ENCODE peak calls at places on chromosomes 6 and 20, in seven cellular contexts. W is tibial artery, Z is substantia nigra, S is caudate nucleus, R is stomach, Y is heart right ventricle, H is AG04450. T is an unnamed sample.

GRCh38 chr6:111614833-111615582 is 9.3 kb upstream of the TRAF3IP2 start:
- DNase-seq in S (no peak), Y (no peak), W (no peak), R (peak; percentile 66), Z (no peak), H (no peak), T (peak; percentile 83)

GRCh38 chr6:156028310-156029131 is 572.9 kb upstream of the NOX3 start:
- DNase-seq in H (no peak), R (no peak), Y (no peak), W (no peak), S (no peak), Z (no peak), T (no peak)

GRCh38 chr6:53119772-53120409 is 28.8 kb downstream of the GCM1 start:
- DNase-seq in Y (no peak), Z (no peak), H (peak; percentile 20), S (no peak), W (no peak), R (peak; percentile 57), T (peak; percentile 91)

GRCh38 chr6:149499066-149499465 is 14.3 kb upstream of the ZC3H12D start:
- DNase-seq in Y (no peak), S (no peak), H (peak; percentile 93), Z (no peak), W (no peak), R (no peak), T (no peak)

GRCh38 chr6:99603421-99604160 is 3.0 kb upstream of the PRDM13 start:
- DNase-seq in R (no peak), Z (no peak), H (no peak), W (no peak), S (no peak), Y (no peak), T (peak; percentile 81)

GRCh38 chr20:49276201-49276894 is 1.5 kb downstream of the ZNFX1 start:
- DNase-seq in W (no peak), S (no peak), Y (peak; percentile 53), Z (no peak), H (no peak), R (no peak), T (no peak)

GRCh38 chr6:40369891-40370290 is 217.3 kb downstream of the LRFN2 start:
- DNase-seq in H (no peak), W (no peak), R (no peak), S (no peak), Y (no peak), Z (no peak), T (no peak)

GRCh38 chr6:28838634-28839442 is 84.9 kb downstream of the TRIM27 start:
- DNase-seq in W (peak; percentile 87), Z (peak; percentile 81), R (peak; percentile 77), Y (peak; percentile 74), S (peak; percentile 56), H (peak; percentile 38), T (peak; percentile 97)

GRCh38 chr6:119277047-119277446 is 72.5 kb downstream of the MAN1A1 start:
- DNase-seq in R (no peak), H (no peak), S (no peak), W (no peak), Z (no peak), Y (no peak), T (no peak)

GRCh38 chr6:147509900-147510299 is 1.4 kb downstream of the SAMD5 start:
- DNase-seq in S (no peak), H (no peak), Z (no peak), R (no peak), Y (no peak), W (no peak), T (no peak)

GRCh38 chr6:112037783-112038216 is 16.1 kb upstream of the CCN6 start:
- DNase-seq in Z (peak; percentile 55), R (peak; percentile 28), Y (peak; percentile 47), S (peak; percentile 23), W (peak; percentile 98), H (peak; percentile 57), T (no peak)

GRCh38 chr6:17393335-17394191 is at the start of gene CAP2:
- DNase-seq in S (peak; percentile 71), H (no peak), R (peak; percentile 28), W (peak; percentile 89), Y (peak; percentile 76), Z (peak; percentile 19), T (peak; percentile 91)

GRCh38 chr6:104940881-104941693 is 15.8 kb upstream of the LIN28B start:
- DNase-seq in Y (no peak), W (no peak), R (no peak), S (peak; percentile 55), Z (peak; percentile 1), H (no peak), T (peak; percentile 88)

GRCh38 chr6:85390775-85391174 is 59.1 kb upstream of the NT5E start:
- DNase-seq in Y (no peak), W (no peak), Z (no peak), S (no peak), H (no peak), R (no peak), T (no peak)

GRCh38 chr6:38116248-38116647 is 296.7 kb downstream of the ZFAND3 start:
- DNase-seq in Z (no peak), S (no peak), R (no peak), H (no peak), Y (no peak), W (no peak), T (no peak)

GRCh38 chr6:79946773-79947190 is 571 bp downstream of the ELOVL4 start:
- DNase-seq in W (no peak), Z (peak; percentile 13), R (no peak), S (no peak), H (no peak), Y (no peak), T (peak; percentile 74)

GRCh38 chr6:3405679-3406078 is 51.2 kb downstream of the SLC22A23 start:
- DNase-seq in R (no peak), Y (no peak), H (no peak), S (no peak), W (no peak), Z (no peak), T (no peak)

GRCh38 chr6:56850618-56851017 is 104.3 kb upstream of the BEND6 start:
- DNase-seq in R (no peak), Z (peak; percentile 22), H (no peak), S (no peak), W (no peak), Y (no peak), T (no peak)

GRCh38 chr6:117502580-117502979 is 20.1 kb downstream of the DCBLD1 start:
- DNase-seq in S (no peak), Y (no peak), R (no peak), Z (no peak), W (no peak), H (no peak), T (no peak)

GRCh38 chr6:131931063-131931745 is 20.0 kb downstream of the CCN2 start:
- DNase-seq in W (no peak), R (no peak), Z (no peak), H (no peak), Y (no peak), S (no peak), T (no peak)

GRCh38 chr20:5947276-5947675 is 3.1 kb downstream of the TRMT6 start:
- DNase-seq in Z (no peak), Y (no peak), H (no peak), R (no peak), W (no peak), S (no peak), T (no peak)

GRCh38 chr6:148693882-148694484 is 52.8 kb upstream of the UST start:
- DNase-seq in S (no peak), Z (no peak), H (no peak), R (no peak), W (no peak), Y (no peak), T (no peak)

DNA sequence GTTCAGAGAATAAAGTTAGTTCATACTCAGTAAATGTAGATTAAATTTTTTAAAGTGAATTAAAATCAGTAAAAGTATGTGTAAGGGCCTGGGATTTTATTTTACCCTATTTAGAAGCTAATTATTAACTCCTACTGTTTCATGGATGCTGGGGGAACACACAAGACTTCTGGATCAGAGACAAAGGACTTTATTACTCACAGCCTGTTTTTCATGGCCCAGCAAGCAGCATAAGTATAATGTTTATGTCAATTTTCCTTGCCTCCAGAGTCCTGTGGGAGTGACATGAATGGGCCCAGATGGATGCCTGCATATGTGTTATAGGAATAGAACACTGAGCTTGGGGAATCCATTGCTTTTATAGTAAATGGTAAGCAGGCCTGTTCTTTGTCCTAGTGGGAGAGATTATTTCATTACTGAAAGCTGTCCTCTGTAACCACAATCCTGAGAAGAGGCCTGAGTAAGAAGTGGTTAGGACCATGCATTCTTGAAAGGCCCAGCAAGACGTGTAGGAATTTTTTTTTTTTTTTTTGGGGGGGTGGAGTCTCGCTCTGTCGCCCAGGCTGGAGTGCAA is 25.5 kb downstream of the BLTP3A start:
- DNase-seq in S (no peak), Z (no peak), H (no peak), R (no peak), W (no peak), Y (no peak), T (no peak)
- H3K27ac ChIP-seq in S (no peak overlapping the region), Z (no peak overlapping the region), H (no peak overlapping the region), R (no peak overlapping the region), W (no peak overlapping the region), Y (no peak overlapping the region), T (no peak overlapping the region)

GRCh38 chr6:34241351-34242215 is 4.9 kb downstream of the HMGA1 start:
- DNase-seq in Y (no peak), R (no peak), S (no peak), Z (no peak), W (peak; percentile 48), H (no peak), T (peak; percentile 10)
- H3K27ac ChIP-seq in Y (no peak overlapping the region), R (no peak overlapping the region), S (no peak overlapping the region), Z (no peak overlapping the region), W (no peak overlapping the region), H (peak overlapping the region; percentile 21), T (no peak overlapping the region)

DNA sequence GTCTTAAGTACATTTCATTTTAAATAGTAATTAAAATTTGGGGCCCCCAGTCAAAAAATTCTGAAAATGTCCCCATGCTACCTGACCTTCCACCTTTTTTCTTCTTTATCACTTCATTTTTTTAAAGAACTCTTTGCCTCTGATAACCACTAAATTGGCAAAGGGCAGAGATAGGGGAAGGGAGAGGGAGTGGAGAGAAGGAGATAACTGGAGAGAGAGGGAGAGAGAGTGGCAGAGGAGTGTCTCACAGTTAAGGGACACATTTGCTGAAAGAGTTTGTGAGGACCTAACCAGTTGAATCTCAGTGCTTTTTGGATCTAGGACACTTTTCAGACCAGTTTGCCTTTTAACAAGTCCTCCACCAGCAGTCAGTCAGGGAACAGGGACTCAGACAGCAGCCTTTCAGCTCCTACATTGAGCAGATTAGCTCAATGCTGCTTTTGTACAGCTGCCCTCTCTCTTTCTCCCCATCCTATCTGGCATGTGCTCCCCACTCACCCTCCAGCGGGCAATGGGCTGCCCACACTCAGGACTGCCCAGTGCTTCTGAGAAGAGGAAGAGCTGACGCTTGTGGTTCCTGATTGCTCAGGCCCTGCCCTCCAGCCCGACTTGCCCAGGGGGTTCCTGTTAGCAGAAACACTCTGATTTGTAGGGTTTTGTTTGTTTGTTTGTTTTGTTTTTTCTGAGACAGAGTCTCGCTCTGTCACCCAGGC is 14.4 kb downstream of the ARMC2 start:
- DNase-seq in S (no peak), H (no peak), W (peak; percentile 74), Z (peak; percentile 40), Y (no peak), R (no peak), T (no peak)
- H3K27ac ChIP-seq in S (no peak overlapping the region), H (no peak overlapping the region), W (no peak overlapping the region), Z (no peak overlapping the region), Y (no peak overlapping the region), R (no peak overlapping the region), T (no peak overlapping the region)

DNA sequence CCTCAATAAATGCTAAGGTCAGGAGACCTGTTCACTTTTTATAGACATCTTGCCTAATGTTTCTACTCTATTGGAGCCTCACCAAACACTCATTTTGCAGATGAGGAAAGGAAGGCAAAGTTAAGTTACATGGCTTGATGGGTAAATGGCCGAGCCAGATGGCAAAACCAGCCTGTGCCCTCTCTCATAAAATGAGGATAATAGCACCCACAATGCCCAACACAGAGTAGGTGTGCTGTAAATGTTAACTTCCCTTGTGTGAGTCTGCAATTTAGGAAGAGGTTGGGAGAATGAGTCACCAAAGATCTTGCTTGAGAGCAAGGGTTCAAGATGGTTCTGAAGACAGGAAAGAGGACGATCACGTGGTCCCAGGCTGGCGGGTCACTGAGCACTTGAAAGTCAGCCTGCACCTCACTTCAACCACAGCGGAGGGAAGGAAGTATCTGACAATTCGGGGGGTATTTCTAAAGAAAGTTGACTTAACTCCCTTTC is 3.3 kb downstream of the KCNK5 start:
- DNase-seq in S (no peak), Z (no peak), Y (no peak), H (no peak), R (no peak), W (no peak), T (no peak)
- H3K27ac ChIP-seq in S (no peak overlapping the region), Z (no peak overlapping the region), Y (no peak overlapping the region), H (no peak overlapping the region), R (peak overlapping the region; percentile 69), W (no peak overlapping the region), T (no peak overlapping the region)

T was measured in WERI-Rb-1.